ENCODE peak calls at places on chromosomes 13 and 19, in seven cellular contexts. H is A549, S is psoas muscle, A is osteoblast, W is cardiac muscle cell, M is prostate gland, X is H9. T is an unnamed sample.

GRCh38 chr19:33383722-33384292 is 10.3 kb downstream of the CEBPG start:
- DNase-seq in S (no peak), M (no peak), A (peak; percentile 69), W (no peak), H (no peak), X (no peak), T (no peak)

GRCh38 chr19:57813919-57814504 is 701 bp downstream of the ZNF552 start:
- DNase-seq in W (peak; percentile 20), S (no peak), A (no peak), X (no peak), H (no peak), M (peak; percentile 22), T (peak; percentile 18)

GRCh38 chr13:41403983-41404382 is 53.4 kb upstream of the RGCC start:
- DNase-seq in S (no peak), X (no peak), A (no peak), H (no peak), W (no peak), M (no peak), T (no peak)

GRCh38 chr19:21921691-21922180 is 85.8 kb upstream of the ZNF43 start:
- DNase-seq in W (no peak), M (no peak), H (no peak), X (no peak), A (no peak), S (no peak), T (no peak)

GRCh38 chr19:30411714-30412113 is 39.5 kb downstream of the ZNF536 start:
- DNase-seq in S (no peak), H (no peak), M (no peak), W (no peak), A (no peak), X (no peak), T (no peak)

GRCh38 chr19:13983213-13983889 is 22.8 kb downstream of the RFX1 start:
- DNase-seq in H (no peak), A (peak; percentile 86), S (no peak), X (no peak), W (no peak), M (no peak), T (no peak)

GRCh38 chr13:98189841-98190505 is 12.9 kb upstream of the RNF113B start:
- DNase-seq in W (no peak), M (no peak), H (no peak), A (no peak), S (no peak), X (no peak), T (no peak)

GRCh38 chr13:40694426-40694825 is 28.0 kb upstream of the FOXO1 start:
- DNase-seq in M (no peak), W (no peak), H (no peak), X (no peak), A (no peak), S (no peak), T (no peak)

GRCh38 chr19:10404888-10405808 is 1.8 kb upstream of the CDC37 start:
- DNase-seq in S (no peak), W (no peak), X (no peak), H (no peak), M (no peak), A (peak; percentile 84), T (no peak)

DNA sequence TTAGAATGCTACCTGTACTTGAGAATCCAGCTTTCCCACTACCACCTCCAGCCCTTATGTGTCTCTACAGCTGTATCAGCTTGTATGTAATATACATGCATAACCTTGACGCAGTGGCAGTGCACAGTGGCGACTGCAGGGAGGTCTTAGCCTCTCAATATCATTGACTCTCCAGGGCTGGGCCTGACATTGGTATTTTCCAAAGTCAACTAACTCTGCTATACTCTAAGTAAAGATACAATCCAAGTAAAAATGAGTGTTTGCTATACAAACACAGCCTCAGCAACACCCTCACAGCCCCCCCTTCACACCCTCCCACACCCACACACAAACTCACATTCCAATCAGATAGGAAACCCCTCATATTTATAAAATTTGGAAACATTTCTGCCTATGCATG is 6.7 kb upstream of the UBL3 start:
- DNase-seq in X (no peak), W (no peak), M (no peak), H (no peak), S (no peak), A (no peak), T (no peak)
- TF ChIP-seq CTCF in X (no peak), W (no peak), M (no peak), H (no peak), S (no peak), A (no peak), T (no peak)

GRCh38 chr19:48573163-48573505 is 21.2 kb downstream of the SULT2B1 start:
- DNase-seq in S (no peak), A (no peak), W (no peak), M (peak; percentile 59), X (no peak), H (no peak), T (no peak)
- H3K27ac ChIP-seq in S (no peak overlapping the region), A (no peak overlapping the region), W (no peak overlapping the region), M (peak overlapping the region; percentile 82), X (no peak overlapping the region), H (peak overlapping the region; percentile 97), T (peak overlapping the region; percentile 46)

DNA sequence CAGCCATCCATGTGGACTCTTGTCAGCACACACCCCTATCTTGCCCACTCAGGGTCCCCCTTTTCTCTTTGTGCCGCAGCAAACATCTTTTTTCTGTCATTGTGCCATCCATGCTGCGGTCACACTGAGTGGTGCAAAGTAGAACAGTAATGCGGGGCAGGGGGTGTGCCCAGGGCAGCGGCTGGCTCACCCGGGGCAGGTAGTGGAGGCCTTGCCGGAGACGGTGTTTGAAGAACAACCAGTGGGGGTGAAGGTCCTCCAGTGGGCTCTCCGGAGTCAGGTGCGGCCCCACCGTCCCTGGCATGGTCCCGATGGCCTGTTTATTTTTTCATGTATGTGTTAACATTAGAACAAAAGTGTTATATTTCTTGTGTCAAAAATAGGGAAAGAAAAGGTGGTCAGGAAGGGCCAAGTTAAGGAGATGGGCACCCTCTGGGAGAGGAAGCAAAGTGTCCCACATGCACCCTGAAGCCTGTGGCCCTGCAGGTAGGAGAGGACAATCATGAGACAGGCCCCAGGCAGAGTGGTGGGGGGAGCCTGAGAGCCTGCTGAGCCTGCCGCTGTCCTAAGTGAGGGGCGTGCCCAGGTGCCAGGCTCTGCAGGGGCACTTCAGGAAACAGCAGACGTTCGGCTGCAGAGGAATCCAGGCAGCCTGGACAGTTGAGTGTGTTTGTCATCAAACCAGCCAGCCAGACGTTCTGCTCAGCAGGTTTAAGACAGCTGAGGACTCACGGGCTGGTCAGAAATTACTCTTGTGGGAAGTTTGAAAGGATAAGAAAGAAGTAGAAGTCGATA is 12.3 kb downstream of the TSSK6 start:
- DNase-seq in H (no peak), X (no peak), S (no peak), M (no peak), A (peak; percentile 85), W (no peak), T (no peak)
- TF ChIP-seq CTCF in H (no peak), X (no peak), S (no peak), M (no peak), A (no peak), W (no peak), T (no peak)

GRCh38 chr13:80069374-80069773 is 271.6 kb downstream of the SPRY2 start:
- DNase-seq in H (no peak), W (no peak), S (no peak), X (no peak), A (no peak), M (no peak), T (no peak)

GRCh38 chr13:80072231-80072630 is 268.7 kb downstream of the SPRY2 start:
- DNase-seq in H (no peak), S (no peak), A (no peak), W (no peak), X (no peak), M (no peak), T (no peak)

GRCh38 chr13:80074811-80075210 is 266.1 kb downstream of the SPRY2 start:
- DNase-seq in H (no peak), X (no peak), S (no peak), M (no peak), W (no peak), A (no peak), T (no peak)

GRCh38 chr13:80070024-80070703 is 270.8 kb downstream of the SPRY2 start:
- DNase-seq in A (no peak), W (no peak), M (no peak), S (no peak), H (no peak), X (peak; percentile 37), T (no peak)

GRCh38 chr13:80074143-80074752 is 266.7 kb downstream of the SPRY2 start:
- DNase-seq in X (no peak), S (no peak), H (no peak), M (no peak), A (no peak), W (no peak), T (no peak)
- H3K27ac ChIP-seq in X (no peak overlapping the region), S (no peak overlapping the region), H (no peak overlapping the region), M (no peak overlapping the region), A (no peak overlapping the region), W (no peak overlapping the region), T (no peak overlapping the region)

GRCh38 chr13:112053744-112054615 is 13.0 kb upstream of the SOX1 start:
- DNase-seq in M (no peak), H (no peak), A (peak; percentile 72), W (no peak), X (no peak), S (no peak), T (no peak)
- TF ChIP-seq CTCF in M (no peak), H (no peak), A (no peak), W (no peak), X (no peak), S (no peak), T (no peak)

GRCh38 chr13:95689582-95689926 is 12.6 kb downstream of the DNAJC3 start:
- DNase-seq in X (no peak), S (no peak), A (no peak), H (no peak), W (no peak), M (no peak), T (no peak)
- H3K27ac ChIP-seq in X (no peak overlapping the region), S (no peak overlapping the region), A (no peak overlapping the region), H (no peak overlapping the region), W (no peak overlapping the region), M (no peak overlapping the region), T (no peak overlapping the region)

GRCh38 chr19:50882188-50882587 is 8.9 kb downstream of the KLK2 start:
- DNase-seq in X (no peak), H (no peak), W (no peak), M (no peak), A (no peak), S (no peak), T (no peak)
- TF ChIP-seq CTCF in X (peak; percentile 32), H (no peak), W (no peak), M (no peak), A (no peak), S (no peak), T (no peak)

T was measured in RWPE1.